ENCODE peak calls at places on chromosomes 4 and X, in eight cellular contexts. H is heart right ventricle; K is CD4-positive, alpha-beta T cell; B is thyroid gland; U is dorsolateral prefrontal cortex; O is ascending aorta; Q is endothelial cell of umbilical vein; C is CD8-positive, alpha-beta T cell. P is an unnamed sample.

GRCh38 chr4:10747186-10747585 is 62.6 kb upstream of the CLNK start:
- DNase-seq in H (no peak), K (no peak), B (no peak), U (no peak), O (no peak), Q (no peak), C (no peak), P (no peak)

GRCh38 chrX:14351889-14352288 is 177.4 kb upstream of the GLRA2 start:
- DNase-seq in H (no peak), K (no peak), B (no peak), U (no peak), O (no peak), Q (no peak), C (no peak), P (no peak)

GRCh38 chrX:552496-552895 is 78.1 kb upstream of the SHOX start:
- DNase-seq in H (no peak), K (no peak), B (no peak), U (no peak), O (no peak), Q (no peak), C (no peak), P (no peak)

GRCh38 chr4:110632506-110633357 is 9.9 kb upstream of the PITX2 start:
- DNase-seq in H (no peak), K (no peak), B (no peak), U (no peak), O (no peak), Q (no peak), C (no peak), P (no peak)

GRCh38 chr4:121711263-121712000 is 14.7 kb upstream of the ANXA5 start:
- DNase-seq in H (peak), K (no peak), B (peak), U (peak), O (peak), Q (peak), C (no peak), P (peak)

GRCh38 chr4:37188100-37188499 is 56.4 kb upstream of the NWD2 start:
- DNase-seq in H (no peak), K (no peak), B (no peak), U (no peak), O (no peak), Q (no peak), C (no peak), P (no peak)

GRCh38 chr4:62431513-62431912 is 1231.4 kb downstream of the ADGRL3 start:
- DNase-seq in H (no peak), K (no peak), B (no peak), U (no peak), O (no peak), Q (no peak), C (no peak), P (no peak)

GRCh38 chr4:147103403-147103946 is 157.8 kb upstream of the TTC29 start:
- DNase-seq in H (peak), K (no peak), B (peak), U (peak), O (peak), Q (peak), C (no peak), P (no peak)

GRCh38 chrX:15242899-15243555 is 26.9 kb downstream of the ASB9 start:
- DNase-seq in H (peak), K (no peak), B (peak), U (no peak), O (no peak), Q (peak), C (peak), P (no peak)

GRCh38 chr4:73867783-73868182 is 1.4 kb upstream of the CXCL1 start:
- DNase-seq in H (no peak), K (no peak), B (no peak), U (no peak), O (no peak), Q (no peak), C (no peak), P (no peak)
- TF ChIP-seq CTCF in H (no peak), K (no peak), B (no peak), U (no peak), O (no peak), Q (no peak), C (no peak), P (no peak)

GRCh38 chrX:132744470-132744869 is 214.0 kb downstream of the HS6ST2 start:
- DNase-seq in H (no peak), K (no peak), B (no peak), U (no peak), O (no peak), Q (no peak), C (no peak), P (no peak)
- TF ChIP-seq CTCF in H (no peak), K (no peak), B (no peak), U (no peak), O (no peak), Q (no peak), C (no peak), P (no peak)

DNA sequence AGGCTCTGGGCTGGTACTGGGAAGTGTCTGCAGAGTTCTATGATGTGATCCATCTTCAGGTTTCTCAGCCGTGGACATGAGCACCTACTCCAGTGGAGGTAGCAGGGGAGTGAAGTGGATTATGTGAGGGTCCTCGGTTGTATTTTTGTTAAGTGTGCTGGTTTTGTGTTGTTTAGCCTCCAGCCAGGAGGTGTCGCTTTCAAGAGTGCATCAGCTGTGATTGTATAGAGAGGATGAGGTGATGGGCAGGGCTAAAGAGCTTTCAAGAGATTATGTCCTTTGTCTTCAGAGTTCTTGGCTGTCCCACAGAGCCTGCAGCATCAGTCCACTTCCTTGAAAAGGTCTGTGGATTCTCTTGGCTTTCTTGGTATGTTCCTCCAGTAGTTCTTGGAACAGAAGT is 256.6 kb downstream of the STK32B start:
- DNase-seq in H (no peak), K (no peak), B (no peak), U (no peak), O (no peak), Q (no peak), C (no peak), P (no peak)
- TF ChIP-seq CTCF in H (no peak), K (no peak), B (no peak), U (no peak), O (no peak), Q (no peak), C (no peak), P (no peak)

GRCh38 chr4:2558301-2558700 is 21.9 kb downstream of the FAM193A start:
- DNase-seq in H (no peak), K (no peak), B (no peak), U (no peak), O (no peak), Q (no peak), C (no peak), P (no peak)
- TF ChIP-seq CTCF in H (no peak), K (no peak), B (no peak), U (no peak), O (no peak), Q (no peak), C (no peak), P (no peak)

GRCh38 chr4:93199492-93199891 is 629.1 kb upstream of the ATOH1 start:
- DNase-seq in H (no peak), K (no peak), B (peak), U (no peak), O (no peak), Q (peak), C (no peak), P (no peak)
- TF ChIP-seq CTCF in H (no peak), K (no peak), B (no peak), U (peak), O (no peak), Q (peak), C (no peak), P (peak)

DNA sequence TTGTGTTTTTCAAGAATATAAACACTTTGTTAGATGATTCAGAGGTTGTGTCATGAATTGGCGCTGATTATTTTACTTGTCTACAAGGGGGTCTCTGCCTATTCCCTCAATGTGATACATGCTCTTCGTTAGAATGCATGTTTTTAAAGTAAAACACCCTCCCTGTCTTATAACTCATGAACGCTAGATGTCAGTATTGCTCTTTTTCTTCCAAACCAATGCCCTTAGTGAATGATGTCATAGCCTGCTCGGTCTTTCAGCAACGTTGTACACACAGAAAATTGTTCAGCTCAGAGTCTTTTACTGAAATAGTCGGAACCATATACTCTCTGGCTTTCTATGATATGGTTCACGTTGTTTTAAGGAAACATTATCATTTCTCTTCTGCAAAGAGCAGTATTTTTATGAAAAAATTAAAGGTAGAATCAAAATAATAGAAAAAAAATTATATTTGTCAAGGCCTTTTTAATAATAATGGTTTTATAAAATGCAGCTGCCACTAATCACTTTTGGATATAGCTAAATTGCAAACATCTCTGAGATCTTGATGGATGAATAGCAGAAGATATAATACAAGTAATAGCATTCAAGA is 292.9 kb downstream of the TLL1 start:
- DNase-seq in H (peak), K (no peak), B (peak), U (no peak), O (no peak), Q (peak), C (no peak), P (peak)
- TF ChIP-seq CTCF in H (peak), K (peak), B (peak), U (peak), O (peak), Q (peak), C (peak), P (peak)

DNA sequence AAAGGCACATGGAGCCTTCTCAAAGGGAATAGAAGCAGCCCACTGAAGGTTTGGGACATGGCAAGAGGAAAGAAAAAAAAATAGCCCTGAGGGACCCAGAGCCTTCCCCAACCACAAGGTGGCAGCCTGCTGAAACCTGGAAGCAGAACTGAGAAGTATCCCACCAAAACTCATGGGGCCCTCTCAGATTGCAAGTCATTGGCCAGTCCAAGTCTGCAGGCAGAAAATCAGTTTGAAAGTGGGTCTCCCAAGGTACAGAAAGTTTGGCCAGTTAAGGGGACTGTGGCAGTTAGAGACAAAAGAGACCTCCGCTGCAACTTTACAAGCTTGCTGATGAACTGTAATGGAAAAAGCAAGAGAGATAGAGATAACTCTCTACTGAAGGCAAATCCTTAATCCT is 155.8 kb downstream of the ANTXR2 start:
- DNase-seq in H (peak), K (peak), B (peak), U (no peak), O (no peak), Q (peak), C (peak), P (no peak)
- TF ChIP-seq CTCF in H (peak), K (peak), B (no peak), U (no peak), O (no peak), Q (peak), C (peak), P (peak)

DNA sequence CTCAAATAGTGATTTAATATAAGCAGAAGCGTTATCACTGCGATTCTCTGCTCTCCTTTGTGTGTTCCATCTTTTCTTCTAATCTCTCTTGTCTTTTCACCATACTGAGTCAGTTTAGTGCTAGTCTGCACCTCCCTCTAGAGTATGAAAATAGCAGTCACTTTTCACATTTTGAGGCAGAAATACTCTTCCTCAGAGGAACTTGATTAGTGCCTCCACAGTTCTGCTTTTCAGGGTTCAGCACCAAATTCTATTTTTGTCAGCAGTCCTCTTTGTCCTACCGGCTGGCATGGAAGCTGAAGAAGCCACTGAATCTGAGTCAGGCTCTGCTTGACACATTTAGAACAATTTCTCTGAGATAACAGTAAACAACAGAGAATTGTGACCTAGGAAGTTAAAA is 49.7 kb upstream of the ANKRD17 start:
- DNase-seq in H (no peak), K (no peak), B (no peak), U (peak), O (no peak), Q (peak), C (no peak), P (no peak)
- TF ChIP-seq CTCF in H (peak), K (no peak), B (no peak), U (peak), O (no peak), Q (no peak), C (no peak), P (no peak)

P was measured in progenitor cell of endocrine pancreas.